ENCODE peak calls at places on chromosomes 11 and 22, in five cellular contexts. N is astrocyte of the spinal cord, Q is epithelial cell of esophagus, A is mammary epithelial cell, H is heart right ventricle. Z is an unnamed sample.
A peak's percentile ranks its signal among the peaks of the same experiment; 100 is the strongest.

GRCh38 chr11:66843776-66844495 is 695 bp downstream of the RCE1 start:
- DNase-seq in N (no peak), Q (no peak), A (no peak), H (no peak), Z (no peak)

GRCh38 chr11:78221396-78222315 is 32.9 kb downstream of the USP35 start:
- DNase-seq in N (no peak), Q (no peak), A (no peak), H (no peak), Z (no peak)

GRCh38 chr11:33448461-33449130 is 191.4 kb downstream of the HIPK3 start:
- DNase-seq in N (no peak), Q (no peak), A (peak; percentile 24), H (no peak), Z (no peak)

GRCh38 chr22:33747576-33748180 is 172.6 kb downstream of the LARGE1 start:
- DNase-seq in N (no peak), Q (no peak), A (no peak), H (no peak), Z (peak; percentile 96)

GRCh38 chr22:38452373-38453064 is 2.5 kb downstream of the KCNJ4 start:
- DNase-seq in N (no peak), Q (peak; percentile 24), A (no peak), H (peak; percentile 83), Z (no peak)

GRCh38 chr11:133971871-133972270 is 15.1 kb upstream of the IGSF9B start:
- DNase-seq in N (no peak), Q (no peak), A (no peak), H (no peak), Z (no peak)

GRCh38 chr11:116773203-116774112 is 671 bp upstream of the BUD13 start:
- DNase-seq in N (peak; percentile 25), Q (peak; percentile 22), A (peak; percentile 26), H (no peak), Z (peak; percentile 59)

GRCh38 chr11:130979386-130979972 is 63.2 kb upstream of the SNX19 start:
- DNase-seq in N (peak; percentile 39), Q (peak; percentile 72), A (peak; percentile 36), H (no peak), Z (no peak)

GRCh38 chr11:86594746-86595145 is 77.7 kb downstream of the ME3 start:
- DNase-seq in N (no peak), Q (peak; percentile 76), A (peak; percentile 84), H (no peak), Z (no peak)

GRCh38 chr22:49150801-49151221 is 676.9 kb downstream of the BRD1 start:
- DNase-seq in N (no peak), Q (no peak), A (no peak), H (no peak), Z (no peak)

GRCh38 chr11:110527146-110527545 is 97.4 kb downstream of the FDX1 start:
- DNase-seq in N (peak; percentile 18), Q (no peak), A (no peak), H (no peak), Z (no peak)

GRCh38 chr22:27754888-27755480 is 46.6 kb downstream of the MN1 start:
- DNase-seq in N (no peak), Q (no peak), A (no peak), H (no peak), Z (no peak)

GRCh38 chr11:35245786-35246185 is 106.8 kb downstream of the CD44 start:
- DNase-seq in N (no peak), Q (no peak), A (no peak), H (peak; percentile 23), Z (no peak)

GRCh38 chr11:120527111-120527748 is 15.7 kb downstream of the GRIK4 start:
- DNase-seq in N (peak; percentile 17), Q (no peak), A (no peak), H (no peak), Z (peak; percentile 66)

GRCh38 chr11:45543808-45544422 is 121.5 kb downstream of the CHST1 start:
- DNase-seq in N (no peak), Q (peak; percentile 9), A (no peak), H (no peak), Z (peak; percentile 31)

GRCh38 chr22:37331811-37332536 is 49.7 kb downstream of the CYTH4 start:
- DNase-seq in N (no peak), Q (no peak), A (no peak), H (no peak), Z (no peak)

GRCh38 chr11:120518356-120518755 is 6.8 kb downstream of the GRIK4 start:
- DNase-seq in N (no peak), Q (no peak), A (no peak), H (no peak), Z (no peak)

GRCh38 chr22:40855960-40856512 is 403 bp downstream of the ST13 start:
- DNase-seq in N (peak; percentile 20), Q (peak; percentile 25), A (peak; percentile 39), H (peak; percentile 35), Z (peak; percentile 49)

GRCh38 chr11:86818466-86819282 is 18.3 kb downstream of the PRSS23 start:
- DNase-seq in N (peak; percentile 85), Q (peak; percentile 78), A (peak; percentile 50), H (peak; percentile 20), Z (peak; percentile 80)

GRCh38 chr11:61717286-61718033 is 35.0 kb upstream of the MYRF start:
- DNase-seq in N (no peak), Q (no peak), A (no peak), H (no peak), Z (no peak)

GRCh38 chr11:67265633-67266423 is 445 bp upstream of the GRK2 start:
- DNase-seq in N (no peak), Q (peak; percentile 57), A (peak; percentile 46), H (peak; percentile 70), Z (peak; percentile 66)

GRCh38 chr22:27473533-27473932 is 328.0 kb downstream of the MN1 start:
- DNase-seq in N (no peak), Q (peak; percentile 95), A (peak; percentile 85), H (no peak), Z (peak; percentile 82)

GRCh38 chr11:120525285-120526085 is 13.9 kb downstream of the GRIK4 start:
- DNase-seq in N (no peak), Q (no peak), A (no peak), H (no peak), Z (no peak)

GRCh38 chr11:35981581-35981980 is 37.7 kb downstream of the LDLRAD3 start:
- DNase-seq in N (no peak), Q (no peak), A (no peak), H (peak; percentile 14), Z (no peak)

GRCh38 chr22:49971232-49972162 is 10.9 kb downstream of the PIM3 start:
- DNase-seq in N (no peak), Q (no peak), A (no peak), H (peak; percentile 70), Z (no peak)

GRCh38 chr11:597166-597725 is 18.5 kb downstream of the IRF7 start:
- DNase-seq in N (no peak), Q (no peak), A (no peak), H (no peak), Z (no peak)

GRCh38 chr11:73931039-73931645 is 19.7 kb upstream of the DNAJB13 start:
- DNase-seq in N (peak; percentile 82), Q (peak; percentile 79), A (peak; percentile 68), H (no peak), Z (peak; percentile 80)

GRCh38 chr22:46674367-46674781 is 54.2 kb downstream of the GRAMD4 start:
- DNase-seq in N (no peak), Q (no peak), A (no peak), H (peak; percentile 85), Z (no peak)

GRCh38 chr11:13287026-13287425 is 9.4 kb downstream of the BMAL1 start:
- DNase-seq in N (no peak), Q (no peak), A (no peak), H (no peak), Z (no peak)

GRCh38 chr11:102316505-102316904 is 779 bp upstream of the BIRC3 start:
- DNase-seq in N (no peak), Q (no peak), A (no peak), H (no peak), Z (no peak)

GRCh38 chr11:19027829-19028595 is 32.5 kb downstream of the MRGPRX2 start:
- DNase-seq in N (peak; percentile 88), Q (peak; percentile 98), A (peak; percentile 98), H (no peak), Z (peak; percentile 58)

GRCh38 chr11:112369374-112369773 is 108.7 kb upstream of the PLET1 start:
- DNase-seq in N (no peak), Q (no peak), A (no peak), H (no peak), Z (no peak)

GRCh38 chr11:10293423-10294288 is at the start of gene SBF2:
- DNase-seq in N (peak; percentile 88), Q (peak; percentile 85), A (peak; percentile 86), H (peak; percentile 87), Z (peak; percentile 94)

GRCh38 chr22:44326549-44326881 is 13.8 kb upstream of the SHISAL1 start:
- DNase-seq in N (no peak), Q (no peak), A (no peak), H (no peak), Z (no peak)
- H3K4me3 ChIP-seq in N (peak overlapping the region; percentile 52), Q (peak overlapping the region; percentile 62), A (peak overlapping the region; percentile 47), H (peak overlapping the region; percentile 51), Z (no peak overlapping the region)

DNA sequence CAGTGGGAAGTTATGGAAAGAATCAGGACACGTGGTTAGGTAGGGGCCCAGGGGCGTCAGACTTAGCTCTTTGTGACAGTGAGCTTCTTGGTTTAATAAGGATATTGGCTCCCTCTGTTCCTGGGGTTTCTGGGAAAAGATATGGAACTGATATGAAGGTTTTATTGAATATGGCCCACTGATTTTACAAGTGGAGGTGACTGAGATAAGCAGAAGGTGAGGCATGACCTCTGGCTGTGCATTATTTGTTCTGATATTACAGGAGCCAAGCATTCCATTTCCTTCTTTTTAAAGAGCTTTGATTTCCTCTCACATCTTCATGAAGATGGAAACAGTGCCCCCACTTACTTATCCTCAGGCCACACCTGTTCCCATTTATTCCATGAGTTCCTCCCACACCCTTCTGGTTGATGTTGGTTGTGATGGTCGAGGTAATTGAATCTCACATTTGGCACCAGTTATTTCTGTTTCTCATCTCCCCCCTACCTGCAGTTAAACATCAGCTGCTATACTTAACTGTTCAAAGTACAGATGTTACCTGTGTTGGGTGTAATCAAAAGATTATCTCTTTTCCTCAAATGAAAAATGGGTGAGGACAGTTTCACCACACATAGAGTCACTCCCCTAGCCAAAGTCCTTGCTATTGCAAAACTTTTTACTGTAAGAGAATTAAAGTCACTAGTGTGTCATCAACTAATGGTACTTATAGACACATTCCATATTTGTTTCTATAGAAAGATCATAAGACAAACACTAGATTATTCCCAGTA is 1.8 kb downstream of the TMEM45B start:
- DNase-seq in N (no peak), Q (peak; percentile 39), A (no peak), H (no peak), Z (no peak)
- H3K4me3 ChIP-seq in N (no peak overlapping the region), Q (peak overlapping the region; percentile 30), A (no peak overlapping the region), H (no peak overlapping the region), Z (no peak overlapping the region)

GRCh38 chr11:59557940-59558643 is 46.8 kb downstream of the OR4D9 start:
- DNase-seq in N (peak; percentile 18), Q (no peak), A (no peak), H (no peak), Z (no peak)
- H3K4me3 ChIP-seq in N (peak overlapping the region; percentile 41), Q (peak overlapping the region; percentile 25), A (peak overlapping the region; percentile 19), H (no peak overlapping the region), Z (peak overlapping the region; percentile 65)

DNA sequence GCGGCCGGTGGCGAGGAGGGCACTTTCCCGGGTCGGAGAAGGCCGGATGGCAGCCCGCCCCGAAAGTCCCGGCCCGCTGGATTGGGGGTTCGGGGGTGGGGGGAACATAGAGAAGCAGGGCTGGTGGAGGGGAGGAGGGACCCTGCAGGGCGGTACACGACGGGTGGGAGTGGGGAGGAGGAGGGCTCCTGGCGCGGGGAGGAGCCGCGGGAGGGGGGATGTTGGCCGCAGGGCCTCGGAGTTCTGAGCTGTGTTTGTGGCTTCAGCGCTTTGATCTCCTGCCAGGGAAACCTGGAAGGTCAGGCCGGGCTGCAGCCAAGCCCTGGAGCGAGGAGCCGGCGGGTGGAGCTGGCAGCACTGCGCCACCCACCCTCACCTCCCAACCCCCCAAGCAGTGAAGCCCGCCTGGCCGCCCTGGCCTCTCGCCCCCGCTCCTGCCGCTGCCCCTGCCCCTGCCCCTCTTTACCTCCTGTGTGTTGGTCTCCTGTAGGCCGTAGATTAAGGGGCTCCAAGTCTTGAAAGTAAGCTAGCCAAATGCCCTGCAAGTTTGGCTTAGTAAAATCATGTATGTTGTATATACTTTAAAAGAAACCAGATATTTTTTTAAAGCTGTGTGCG is 30.9 kb downstream of the C22orf31 start:
- DNase-seq in N (peak; percentile 96), Q (peak; percentile 54), A (peak; percentile 87), H (peak; percentile 87), Z (peak; percentile 89)
- H3K4me3 ChIP-seq in N (peak overlapping the region; percentile 39), Q (peak overlapping the region; percentile 19), A (peak overlapping the region; percentile 47), H (peak overlapping the region; percentile 55), Z (peak overlapping the region; percentile 54)

Z was measured in SJCRH30.